ENCODE peak calls at places on chromosome X, in eight cellular contexts. L, H, E, Z, P, R, F and D are unnamed samples.

GRCh38 chrX:25519258-25519657 is 503.5 kb upstream of the ARX start:
- DNase-seq in L (no peak), H (no peak), E (no peak), Z (no peak), P (no peak), R (no peak), F (no peak), D (no peak)

GRCh38 chrX:23783569-23784486 is 855 bp downstream of the SAT1 start:
- DNase-seq in L (no peak), H (no peak), E (no peak), Z (no peak), P (no peak), R (peak; percentile 20), F (no peak), D (no peak)

GRCh38 chrX:104318330-104319009 is 63.7 kb upstream of the ESX1 start:
- DNase-seq in L (peak; percentile 36), H (no peak), E (peak; percentile 63), Z (no peak), P (no peak), R (no peak), F (peak; percentile 43), D (no peak)

GRCh38 chrX:39645059-39645895 is 452.5 kb downstream of the BCOR start:
- DNase-seq in L (peak; percentile 90), H (peak; percentile 56), E (no peak), Z (peak; percentile 89), P (peak; percentile 31), R (no peak), F (no peak), D (peak; percentile 84)

GRCh38 chrX:41085883-41086626 is 810 bp downstream of the USP9X start:
- DNase-seq in L (peak; percentile 30), H (peak; percentile 40), E (peak; percentile 54), Z (peak; percentile 77), P (peak; percentile 62), R (peak; percentile 45), F (peak; percentile 37), D (peak; percentile 84)

GRCh38 chrX:46812445-46812844 is 24.4 kb upstream of the RP2 start:
- DNase-seq in L (no peak), H (no peak), E (peak; percentile 39), Z (no peak), P (no peak), R (no peak), F (peak; percentile 21), D (no peak)

GRCh38 chrX:143757375-143757774 is 36.8 kb upstream of the SPANXN2 start:
- DNase-seq in L (no peak), H (no peak), E (no peak), Z (no peak), P (no peak), R (no peak), F (no peak), D (no peak)

GRCh38 chrX:101206471-101206870 is 13.1 kb upstream of the DRP2 start:
- DNase-seq in L (peak; percentile 51), H (no peak), E (no peak), Z (no peak), P (no peak), R (peak; percentile 59), F (peak; percentile 15), D (no peak)

GRCh38 chrX:434946-435345 is 48.2 kb upstream of the PPP2R3B start:
- DNase-seq in L (no peak), H (no peak), E (no peak), Z (no peak), P (no peak), R (no peak), F (no peak), D (no peak)
- TF ChIP-seq CTCF in L (no peak), H (no peak), E (no peak), Z (no peak), P (no peak), R (no peak), F (no peak), D (no peak)

DNA sequence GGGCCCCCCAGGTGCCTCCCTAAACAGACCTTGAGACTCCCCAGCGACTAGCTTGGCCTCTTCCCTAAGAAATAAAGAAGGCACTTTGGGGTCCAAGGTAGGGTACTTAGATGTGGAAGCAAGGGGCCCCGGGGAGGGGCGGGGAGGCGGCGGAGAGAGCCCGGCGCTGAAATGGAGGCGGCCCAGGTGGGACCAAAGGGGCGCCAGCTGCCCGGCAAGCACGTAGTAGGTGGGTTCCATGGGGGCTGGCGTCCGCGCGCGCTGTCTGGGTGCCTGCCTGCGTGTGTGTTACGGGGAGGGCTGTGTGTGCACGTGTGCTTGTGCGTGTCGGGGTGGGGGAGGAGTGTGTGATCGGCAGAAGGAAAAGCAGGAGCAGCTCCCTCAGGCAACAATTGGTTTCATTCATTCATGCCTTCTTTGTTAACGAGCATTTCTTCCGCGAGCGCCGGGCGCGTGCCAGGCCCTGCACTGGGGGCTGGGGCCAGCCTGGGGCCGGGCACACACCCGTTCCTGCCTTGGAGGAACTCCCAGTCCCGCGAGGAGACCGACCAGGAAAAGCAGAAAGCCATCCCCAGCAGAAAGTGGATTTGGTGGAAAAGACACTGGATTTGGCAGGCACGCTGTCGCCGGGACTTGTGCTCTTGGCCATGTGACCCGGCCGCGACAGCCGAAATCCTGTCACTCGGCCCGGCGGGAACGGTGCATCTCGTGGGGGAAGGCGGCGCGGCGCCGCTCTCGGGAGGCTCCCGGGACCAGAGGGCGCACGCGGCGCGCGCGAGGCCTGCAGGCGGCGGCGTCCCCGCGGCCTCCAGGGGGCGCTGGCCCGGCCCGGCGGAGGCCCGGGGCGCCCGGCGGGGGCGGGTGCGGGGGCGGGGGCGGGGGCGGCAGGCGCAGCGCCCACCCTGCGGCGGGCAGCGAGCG is 3.3 kb upstream of the DUSP9 start:
- DNase-seq in L (no peak), H (no peak), E (no peak), Z (peak; percentile 32), P (no peak), R (no peak), F (peak; percentile 44), D (no peak)
- TF ChIP-seq CTCF in L (no peak), H (no peak), E (no peak), Z (no peak), P (no peak), R (peak; percentile 23), F (peak; percentile 58), D (no peak)

GRCh38 chrX:155666741-155667140 is 54.0 kb upstream of the TMLHE start:
- DNase-seq in L (no peak), H (no peak), E (no peak), Z (no peak), P (no peak), R (no peak), F (no peak), D (no peak)

GRCh38 chrX:155662297-155662696 is 49.5 kb upstream of the TMLHE start:
- DNase-seq in L (no peak), H (no peak), E (peak; percentile 19), Z (no peak), P (no peak), R (no peak), F (no peak), D (no peak)
- TF ChIP-seq CTCF in L (peak; percentile 18), H (no peak), E (peak; percentile 21), Z (no peak), P (no peak), R (peak; percentile 35), F (no peak), D (no peak)

DNA sequence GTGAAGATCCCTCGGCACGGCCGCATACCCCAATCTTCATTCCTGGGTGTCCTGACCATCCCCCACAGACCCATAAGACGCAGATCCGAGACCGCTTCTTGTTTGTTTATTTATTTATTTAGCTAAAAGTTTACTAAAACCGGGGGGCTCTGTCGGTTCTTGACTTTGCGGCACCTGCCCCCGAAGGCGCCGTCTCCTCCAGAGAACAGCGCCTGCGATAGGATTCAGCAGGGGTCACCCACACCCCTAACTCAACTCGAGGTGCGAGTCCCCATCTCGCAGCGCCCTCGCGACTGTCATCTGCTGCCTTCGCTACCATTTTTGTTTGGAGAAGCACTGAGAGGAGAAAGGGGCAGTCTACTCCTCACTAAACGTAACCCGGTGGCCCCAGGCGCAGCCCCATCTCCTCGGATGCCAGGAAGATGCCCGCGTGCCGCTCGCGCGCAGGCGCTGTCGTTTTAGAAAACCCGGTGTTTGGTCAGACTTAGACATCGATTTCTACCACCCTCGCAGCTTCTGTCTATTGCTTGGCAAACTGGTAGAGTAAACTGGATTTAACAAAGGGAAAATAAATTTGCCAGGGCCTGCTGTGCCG is 18.9 kb upstream of the GPR101 start:
- DNase-seq in L (no peak), H (no peak), E (no peak), Z (no peak), P (no peak), R (no peak), F (peak; percentile 8), D (no peak)
- TF ChIP-seq CTCF in L (no peak), H (no peak), E (no peak), Z (no peak), P (no peak), R (peak; percentile 38), F (no peak), D (no peak)

GRCh38 chrX:140141444-140142029 is 176.2 kb upstream of the CXorf66 start:
- DNase-seq in L (peak; percentile 17), H (no peak), E (peak; percentile 48), Z (no peak), P (no peak), R (peak; percentile 18), F (peak; percentile 7), D (no peak)
- TF ChIP-seq CTCF in L (peak; percentile 62), H (peak; percentile 7), E (peak; percentile 37), Z (peak; percentile 32), P (no peak), R (peak; percentile 72), F (peak; percentile 50), D (peak; percentile 24)

DNA sequence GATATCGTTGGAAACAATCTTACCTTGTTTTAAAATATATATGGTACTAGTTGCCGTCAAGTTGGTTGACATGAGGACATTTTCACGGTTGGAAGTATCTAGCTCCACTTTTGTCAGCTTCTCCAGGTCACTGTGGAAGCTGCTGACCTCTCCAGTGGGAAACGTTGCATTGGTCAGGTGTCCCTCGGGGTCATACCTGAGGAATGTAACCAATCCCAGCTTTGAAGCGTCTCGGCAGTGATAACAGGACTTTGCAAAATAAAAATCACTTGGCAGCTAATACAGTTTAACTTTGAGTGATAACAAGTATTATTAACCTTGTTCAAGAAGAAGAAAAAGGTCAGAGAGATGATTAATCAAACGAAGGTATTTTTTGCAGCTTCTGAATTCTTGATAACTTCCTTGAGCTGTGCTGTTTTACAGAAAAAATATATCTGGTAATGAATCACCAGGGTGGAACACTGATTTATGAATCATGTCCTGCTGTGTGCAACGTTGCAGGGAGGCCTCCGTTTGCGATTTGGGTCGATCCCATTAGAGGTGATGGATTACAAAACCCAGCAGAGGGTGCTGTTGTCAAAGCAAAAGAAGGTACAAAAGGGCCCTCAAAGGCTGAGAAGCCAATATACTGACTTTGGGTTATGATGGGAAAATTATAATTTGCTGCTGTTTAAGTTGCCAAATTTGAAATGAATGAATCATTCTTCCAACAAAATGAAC is 60.1 kb downstream of the SH2D1A start:
- DNase-seq in L (peak; percentile 49), H (no peak), E (peak; percentile 74), Z (no peak), P (peak; percentile 18), R (peak; percentile 79), F (peak; percentile 68), D (no peak)
- TF ChIP-seq CTCF in L (peak; percentile 66), H (no peak), E (peak; percentile 33), Z (no peak), P (no peak), R (peak; percentile 80), F (peak; percentile 60), D (no peak)

DNA sequence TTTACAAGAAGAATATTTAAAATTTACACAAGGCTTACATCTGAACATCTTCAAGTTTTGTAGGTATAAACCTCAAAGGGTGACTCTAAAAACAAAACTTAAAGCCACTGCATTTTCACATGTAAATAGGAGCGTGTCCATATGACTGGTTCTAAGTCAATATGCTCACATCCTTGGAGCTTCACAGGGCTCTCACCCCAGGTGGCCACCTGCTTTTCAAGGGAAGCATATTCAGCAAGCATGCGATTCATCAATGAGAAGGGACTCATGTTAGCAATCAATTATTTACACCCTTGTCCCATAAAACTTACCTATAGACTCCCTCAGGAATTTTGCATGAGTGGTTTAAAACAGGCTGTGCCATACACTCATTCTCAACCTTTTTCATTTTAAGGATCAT is 17.8 kb upstream of the KLHL34 start:
- DNase-seq in L (no peak), H (no peak), E (no peak), Z (no peak), P (no peak), R (no peak), F (no peak), D (no peak)
- TF ChIP-seq CTCF in L (no peak), H (no peak), E (no peak), Z (no peak), P (no peak), R (no peak), F (no peak), D (no peak)